ENCODE peak calls at places on chromosomes 11 and 22, in five cellular contexts. O, E, S, A and J are unnamed samples.
A peak's percentile ranks its signal among the peaks of the same experiment; 100 is the strongest.

GRCh38 chr22:37328017-37328416 is 45.7 kb downstream of the CYTH4 start:
- DNase-seq in A (peak; percentile 92), E (no peak), S (no peak), O (no peak), J (no peak)

GRCh38 chr22:27487600-27488450 is 313.7 kb downstream of the MN1 start:
- DNase-seq in O (no peak), E (no peak), S (no peak), A (no peak), J (no peak)

GRCh38 chr11:71433648-71434450 is 14.3 kb downstream of the DHCR7 start:
- DNase-seq in S (no peak), A (no peak), E (peak; percentile 42), O (no peak), J (no peak)

GRCh38 chr22:23840026-23840425 is 1.2 kb upstream of the DERL3 start:
- DNase-seq in S (no peak), A (no peak), O (no peak), E (no peak), J (no peak)

GRCh38 chr11:115984228-115984627 is 480.0 kb upstream of the CADM1 start:
- DNase-seq in A (no peak), E (no peak), S (no peak), O (no peak), J (no peak)

GRCh38 chr11:116782728-116783127 is 5.1 kb downstream of the ZPR1 start:
- DNase-seq in O (no peak), S (no peak), E (no peak), A (peak; percentile 20), J (no peak)

GRCh38 chr22:45548441-45548840 is 45.8 kb downstream of the FBLN1 start:
- DNase-seq in E (no peak), S (no peak), O (no peak), A (no peak), J (peak; percentile 71)

GRCh38 chr11:61259363-61259762 is 18.4 kb downstream of the PGA5 start:
- DNase-seq in E (no peak), O (no peak), S (no peak), A (no peak), J (no peak)

GRCh38 chr22:49026476-49027121 is 801.1 kb downstream of the BRD1 start:
- DNase-seq in O (no peak), E (peak; percentile 82), A (no peak), S (peak; percentile 6), J (peak; percentile 66)

GRCh38 chr11:9170450-9170849 is 79.1 kb upstream of the SCUBE2 start:
- DNase-seq in A (no peak), E (no peak), S (no peak), O (no peak), J (no peak)

GRCh38 chr11:105582497-105582896 is 27.4 kb upstream of the GRIA4 start:
- DNase-seq in O (no peak), E (no peak), S (no peak), A (peak; percentile 0), J (no peak)

GRCh38 chr11:128732471-128733277 is 38.8 kb downstream of the FLI1 start:
- DNase-seq in A (no peak), O (no peak), E (no peak), S (no peak), J (no peak)

GRCh38 chr11:88340366-88340930 is 2.9 kb upstream of the CTSC start:
- DNase-seq in A (no peak), E (no peak), S (no peak), O (no peak), J (no peak)

GRCh38 chr22:48973694-48974041 is 854.0 kb downstream of the BRD1 start:
- DNase-seq in A (no peak), E (no peak), S (no peak), O (no peak), J (no peak)

GRCh38 chr11:66228521-66228920 is 39.9 kb upstream of the RAB1B start:
- DNase-seq in E (peak; percentile 66), S (no peak), A (no peak), O (no peak), J (no peak)

GRCh38 chr22:34902335-34902734 is 163.6 kb upstream of the ISX start:
- DNase-seq in O (no peak), A (no peak), E (no peak), S (no peak), J (no peak)

GRCh38 chr11:68840661-68841653 is 759 bp downstream of the CPT1A start:
- DNase-seq in E (peak; percentile 79), S (no peak), O (peak; percentile 8), A (no peak), J (peak; percentile 89)

GRCh38 chr11:65180877-65181568 is 705 bp upstream of the CAPN1 start:
- DNase-seq in O (peak; percentile 57), A (peak; percentile 57), E (peak; percentile 94), S (peak; percentile 76), J (peak; percentile 89)

GRCh38 chr11:65384301-65384889 is 1.9 kb upstream of the SLC25A45 start:
- DNase-seq in O (peak; percentile 22), S (no peak), E (peak; percentile 35), A (peak; percentile 19), J (no peak)

GRCh38 chr11:61273151-61274078 is 21.7 kb downstream of the VWCE start:
- DNase-seq in O (no peak), S (no peak), A (peak; percentile 37), E (no peak), J (peak; percentile 85)

GRCh38 chr11:83069441-83070043 is 2.2 kb downstream of the RAB30 start:
- DNase-seq in A (no peak), S (no peak), O (no peak), E (no peak), J (no peak)

GRCh38 chr11:120912504-120912903 is 111.4 kb upstream of the TBCEL start:
- DNase-seq in A (peak; percentile 21), O (no peak), S (peak; percentile 12), E (no peak), J (no peak)

GRCh38 chr11:36455658-36456111 is 54.4 kb downstream of the TRAF6 start:
- DNase-seq in E (peak; percentile 65), A (peak; percentile 97), S (peak; percentile 17), O (no peak), J (peak; percentile 95)

GRCh38 chr11:36458129-36458918 is 51.7 kb downstream of the TRAF6 start:
- DNase-seq in E (peak; percentile 28), S (no peak), A (no peak), O (no peak), J (no peak)

GRCh38 chr11:36454991-36455611 is 55.0 kb downstream of the TRAF6 start:
- DNase-seq in S (no peak), A (no peak), E (peak; percentile 73), O (no peak), J (no peak)

GRCh38 chr11:36454551-36454950 is 55.5 kb downstream of the TRAF6 start:
- DNase-seq in E (no peak), O (no peak), A (no peak), S (no peak), J (no peak)

DNA sequence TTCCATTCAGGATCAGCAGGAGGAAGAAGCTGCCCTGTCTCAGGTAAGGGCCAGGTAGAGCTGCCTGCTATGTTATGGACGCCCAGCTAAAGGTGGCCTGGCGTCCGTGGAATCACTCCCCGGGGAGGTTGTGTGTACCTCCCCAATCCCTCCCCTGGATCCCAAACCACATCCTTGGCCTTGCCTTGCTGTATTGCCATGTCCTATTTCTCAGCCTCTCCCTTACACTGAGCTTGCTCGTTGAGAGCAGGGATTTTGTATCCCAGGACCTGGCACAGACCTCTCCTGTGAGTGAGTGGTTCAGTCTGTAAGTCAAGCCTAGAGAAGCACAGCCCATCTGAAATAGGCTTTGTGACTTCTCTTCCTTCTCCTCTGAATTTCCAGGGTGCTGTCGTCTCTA is 53.9 kb downstream of the TRAF6 start:
- DNase-seq in O (no peak), S (no peak), A (no peak), E (peak; percentile 38), J (no peak)
- H3K27ac ChIP-seq in O (no peak overlapping the region), S (peak overlapping the region; percentile 54), A (no peak overlapping the region), E (peak overlapping the region; percentile 97), J (peak overlapping the region; percentile 61)

DNA sequence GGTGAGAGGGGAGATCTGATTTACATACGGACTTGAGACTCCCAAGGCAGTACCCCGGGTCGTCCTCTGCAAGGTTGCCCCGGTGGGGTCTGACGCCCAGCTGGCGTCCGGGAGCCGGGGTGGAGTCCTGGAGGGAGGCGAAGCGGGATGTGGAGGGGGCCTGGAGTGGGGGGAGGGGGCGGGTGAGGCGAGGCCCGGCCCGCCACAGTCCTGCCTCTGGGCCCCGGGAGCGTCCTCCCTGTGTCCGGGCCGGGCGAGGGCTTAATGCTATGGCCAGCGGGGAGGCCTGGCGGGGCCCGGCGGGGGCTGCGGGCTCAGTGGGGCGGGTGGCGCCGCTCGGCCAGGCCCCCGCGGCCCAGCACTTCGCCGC is 2.4 kb upstream of the MYBPC3 start:
- DNase-seq in E (no peak), S (peak; percentile 53), A (no peak), O (no peak), J (no peak)
- H3K27ac ChIP-seq in E (no peak overlapping the region), S (peak overlapping the region; percentile 90), A (no peak overlapping the region), O (no peak overlapping the region), J (peak overlapping the region; percentile 67)

GRCh38 chr11:45181595-45182550 is 35.4 kb downstream of the PRDM11 start:
- DNase-seq in S (no peak), O (no peak), A (no peak), E (no peak), J (no peak)

GRCh38 chr11:45178890-45179663 is 32.6 kb downstream of the PRDM11 start:
- DNase-seq in E (no peak), A (peak; percentile 86), O (no peak), S (no peak), J (no peak)

GRCh38 chr11:45179686-45180085 is 33.2 kb downstream of the PRDM11 start:
- DNase-seq in A (no peak), E (no peak), S (no peak), O (no peak), J (no peak)

GRCh38 chr11:45180888-45181594 is 34.6 kb downstream of the PRDM11 start:
- DNase-seq in O (no peak), E (peak; percentile 88), A (peak; percentile 55), S (peak; percentile 89), J (peak; percentile 91)

DNA sequence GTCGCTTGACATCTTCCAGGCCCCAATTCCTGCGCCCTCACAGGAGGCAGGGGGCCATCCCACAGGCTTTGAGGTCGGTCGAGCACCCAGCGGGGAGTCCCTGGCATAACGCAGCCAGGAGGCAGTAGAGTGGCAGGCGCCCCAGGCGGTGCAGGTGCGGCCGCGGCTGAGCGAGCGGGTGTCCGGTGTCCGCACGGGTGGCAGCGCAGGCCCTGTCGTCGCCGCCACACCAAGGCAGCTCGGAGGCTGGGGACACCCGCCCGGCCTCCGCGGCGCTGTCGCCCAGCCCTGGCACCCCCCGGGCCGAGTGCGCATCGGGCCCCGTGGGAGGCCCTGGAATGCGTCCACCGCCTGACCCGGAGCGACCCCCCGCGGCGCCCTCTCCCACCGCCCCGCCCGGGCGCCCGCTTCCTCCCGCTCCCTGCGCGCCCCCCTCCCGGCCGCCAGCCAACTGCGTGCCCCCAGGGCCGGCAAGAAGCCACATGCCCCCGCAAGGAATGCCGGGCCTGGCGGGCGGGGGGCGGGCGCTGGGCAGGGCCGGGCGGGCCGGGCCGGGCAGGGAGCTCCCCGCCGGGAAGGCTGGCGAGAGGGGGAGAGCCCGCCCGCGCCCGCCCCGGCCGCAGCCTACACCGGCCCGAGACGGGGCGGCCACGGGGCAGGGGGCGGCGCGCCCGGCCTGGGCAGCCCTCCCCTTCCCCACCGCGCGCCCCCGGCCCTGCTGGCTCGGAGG is 33.9 kb downstream of the PRDM11 start:
- DNase-seq in E (peak; percentile 82), O (no peak), S (peak; percentile 76), A (peak; percentile 25), J (peak; percentile 87)
- H3K27ac ChIP-seq in E (no peak overlapping the region), O (no peak overlapping the region), S (peak overlapping the region; percentile 97), A (no peak overlapping the region), J (peak overlapping the region; percentile 81)

DNA sequence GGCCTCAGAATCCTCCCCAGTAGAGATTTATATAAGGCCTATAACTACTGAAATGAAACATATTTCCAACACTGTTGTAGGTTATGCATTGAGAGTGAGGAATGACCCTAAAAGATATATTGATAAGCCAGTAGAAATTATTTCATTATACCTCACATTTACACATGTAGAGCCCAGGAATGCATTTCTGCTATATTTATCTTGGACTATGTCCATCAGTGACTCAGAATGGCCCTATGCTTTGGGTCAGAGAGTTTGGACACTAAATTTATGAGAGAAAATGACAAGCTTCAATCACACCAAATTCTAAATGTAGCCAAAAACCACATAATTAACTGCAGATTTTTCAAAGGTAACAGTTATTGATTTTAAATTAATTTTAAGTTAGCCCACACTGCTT is 761.9 kb downstream of the DLG2 start:
- DNase-seq in S (no peak), A (peak; percentile 23), O (no peak), E (no peak), J (no peak)
- H3K27ac ChIP-seq in S (no peak overlapping the region), A (no peak overlapping the region), O (no peak overlapping the region), E (no peak overlapping the region), J (no peak overlapping the region)